ENCODE peak calls at places on chromosome 7, in six cellular contexts. V is fibroblast of lung, K is anterior cingulate cortex, L is HTR-8/SVneo, X is NCI-H1105, I is keratinocyte. R is an unnamed sample.

GRCh38 chr7:5713124-5713912 is 68.1 kb downstream of the RNF216 start:
- DNase-seq in X (no peak), K (no peak), V (no peak), I (no peak), L (no peak), R (no peak)

GRCh38 chr7:2138146-2138765 is 94.5 kb downstream of the MAD1L1 start:
- DNase-seq in I (no peak), L (no peak), V (no peak), K (no peak), X (no peak), R (no peak)

GRCh38 chr7:144596953-144597352 is 193.5 kb upstream of the NOBOX start:
- DNase-seq in K (no peak), I (no peak), L (no peak), V (no peak), X (no peak), R (no peak)

GRCh38 chr7:103640031-103640779 is 194.2 kb upstream of the SLC26A5 start:
- DNase-seq in I (peak; percentile 5), L (peak; percentile 11), K (no peak), V (peak; percentile 85), X (no peak), R (no peak)

GRCh38 chr7:140698477-140698876 is 2.0 kb downstream of the NDUFB2 start:
- DNase-seq in I (no peak), L (no peak), K (no peak), V (no peak), X (no peak), R (no peak)

GRCh38 chr7:127938588-127938987 is 92.6 kb downstream of the LRRC4 start:
- DNase-seq in V (peak; percentile 89), L (peak; percentile 26), I (peak; percentile 11), X (no peak), K (no peak), R (no peak)

GRCh38 chr7:133784421-133785045 is 342.6 kb upstream of the LRGUK start:
- DNase-seq in I (no peak), L (no peak), X (no peak), K (no peak), V (no peak), R (no peak)

GRCh38 chr7:70208236-70209063 is 610.2 kb downstream of the AUTS2 start:
- DNase-seq in I (no peak), X (no peak), V (peak; percentile 69), K (no peak), L (no peak), R (no peak)

GRCh38 chr7:103778929-103779328 is 210.5 kb downstream of the RELN start:
- DNase-seq in V (no peak), X (no peak), L (no peak), I (no peak), K (no peak), R (no peak)

GRCh38 chr7:17887286-17887685 is 53.0 kb downstream of the SNX13 start:
- DNase-seq in I (no peak), L (no peak), K (no peak), V (no peak), X (no peak), R (no peak)

GRCh38 chr7:101624246-101625000 is 4.7 kb downstream of the MYL10 start:
- DNase-seq in L (no peak), V (no peak), K (no peak), I (no peak), X (no peak), R (no peak)

GRCh38 chr7:43954524-43955228 is 28.4 kb downstream of the UBE2D4 start:
- DNase-seq in V (peak; percentile 58), L (peak; percentile 67), K (peak; percentile 61), X (peak; percentile 3), I (no peak), R (no peak)

GRCh38 chr7:8638076-8638475 is 204.7 kb downstream of the NXPH1 start:
- DNase-seq in I (no peak), X (peak; percentile 98), V (peak; percentile 7), L (no peak), K (no peak), R (peak; percentile 100)

GRCh38 chr7:55104707-55105433 is 86.1 kb downstream of the EGFR start:
- DNase-seq in L (no peak), X (no peak), V (peak; percentile 90), I (no peak), K (no peak), R (no peak)

GRCh38 chr7:99837649-99838361 is 10.0 kb downstream of the CYP3A43 start:
- DNase-seq in L (peak; percentile 2), K (no peak), X (no peak), V (no peak), I (no peak), R (no peak)

GRCh38 chr7:27554826-27555225 is 107.9 kb downstream of the HIBADH start:
- DNase-seq in I (no peak), K (no peak), X (no peak), L (no peak), V (no peak), R (no peak)

GRCh38 chr7:1475393-1475792 is 16.1 kb upstream of the MICALL2 start:
- DNase-seq in V (no peak), K (no peak), I (no peak), L (no peak), X (no peak), R (no peak)

GRCh38 chr7:107660381-107661080 is at the start of gene SLC26A4:
- DNase-seq in I (no peak), X (no peak), V (no peak), L (no peak), K (no peak), R (no peak)

GRCh38 chr7:133054167-133054840 is 27.6 kb downstream of the CHCHD3 start:
- DNase-seq in V (peak; percentile 43), K (no peak), I (no peak), X (no peak), L (no peak), R (no peak)

GRCh38 chr7:1646957-1647891 is 22.9 kb upstream of the ELFN1 start:
- DNase-seq in I (no peak), L (no peak), K (no peak), X (no peak), V (peak; percentile 32), R (peak; percentile 67)

GRCh38 chr7:132709971-132710567 is 133.8 kb upstream of the PLXNA4 start:
- DNase-seq in L (peak; percentile 7), K (no peak), X (no peak), I (no peak), V (peak; percentile 12), R (no peak)

GRCh38 chr7:22860784-22861482 is 38.3 kb upstream of the TOMM7 start:
- DNase-seq in V (no peak), L (no peak), K (no peak), I (no peak), X (no peak), R (no peak)

GRCh38 chr7:6057316-6058128 is 26.3 kb downstream of the ANKRD61 start:
- DNase-seq in V (peak; percentile 7), K (no peak), I (no peak), L (no peak), X (no peak), R (no peak)

GRCh38 chr7:1540391-1541271 is 10.1 kb downstream of the MAFK start:
- DNase-seq in I (no peak), V (no peak), K (no peak), L (no peak), X (no peak), R (no peak)

GRCh38 chr7:90384433-90384832 is 18.8 kb upstream of the CLDN12 start:
- DNase-seq in X (no peak), I (no peak), V (peak; percentile 35), K (no peak), L (no peak), R (no peak)

GRCh38 chr7:143811-144453 is 48.4 kb upstream of the FAM20C start:
- DNase-seq in X (no peak), I (no peak), V (no peak), L (no peak), K (no peak), R (no peak)